ENCODE peak calls at places on chromosomes 3 and 15, in five cellular contexts. One of them, this sample, is unnamed. For H3K9me3 and H3K4me1, the result is how much of the 10 kb centered on the place peaks cover.

GRCh38 chr15:66765478-66766281 is 63.6 kb downstream of the SMAD6 start:
- DNase-seq in fibroblast of lung: peak
- DNase-seq in Peyer's patch: peak
- DNase-seq in aorta: peak
- DNase-seq in osteoblast: peak
- DNase-seq in this sample: peak

GRCh38 chr3:168467085-168467714 is 371.5 kb upstream of the GOLIM4 start:
- DNase-seq in fibroblast of lung: peak
- DNase-seq in Peyer's patch: no peak
- DNase-seq in aorta: no peak
- DNase-seq in osteoblast: no peak
- DNase-seq in this sample: peak

GRCh38 chr3:197371521-197372075 is 73.2 kb upstream of the DLG1 start:
- DNase-seq in fibroblast of lung: peak
- DNase-seq in Peyer's patch: peak
- DNase-seq in aorta: no peak
- DNase-seq in osteoblast: no peak
- DNase-seq in this sample: no peak

GRCh38 chr3:8886556-8886955 is 76.7 kb downstream of the RAD18 start:
- DNase-seq in fibroblast of lung: peak
- DNase-seq in Peyer's patch: no peak
- DNase-seq in aorta: no peak
- DNase-seq in osteoblast: no peak
- DNase-seq in this sample: no peak

GRCh38 chr3:108153451-108153981 is 62.7 kb upstream of the CD47 start:
- DNase-seq in fibroblast of lung: peak
- DNase-seq in Peyer's patch: peak
- DNase-seq in aorta: no peak
- DNase-seq in osteoblast: peak
- DNase-seq in this sample: peak

GRCh38 chr3:60809857-60810256 is 441.4 kb downstream of the FHIT start:
- DNase-seq in fibroblast of lung: peak
- DNase-seq in Peyer's patch: no peak
- DNase-seq in aorta: no peak
- DNase-seq in osteoblast: no peak
- DNase-seq in this sample: peak

GRCh38 chr15:73930371-73930770 is 4.1 kb downstream of the LOXL1 start:
- DNase-seq in fibroblast of lung: peak
- DNase-seq in Peyer's patch: no peak
- DNase-seq in aorta: peak
- DNase-seq in osteoblast: peak
- DNase-seq in this sample: no peak

GRCh38 chr3:111668912-111669488 is 73.9 kb upstream of the ZBED2 start:
- DNase-seq in fibroblast of lung: peak
- DNase-seq in Peyer's patch: no peak
- DNase-seq in aorta: no peak
- DNase-seq in osteoblast: no peak
- DNase-seq in this sample: peak

GRCh38 chr3:12235691-12236090 is 53.2 kb upstream of the PPARG start:
- DNase-seq in fibroblast of lung: peak
- DNase-seq in Peyer's patch: no peak
- DNase-seq in aorta: no peak
- DNase-seq in osteoblast: no peak
- DNase-seq in this sample: peak

GRCh38 chr15:66854012-66854965 is 152.3 kb downstream of the SMAD6 start:
- DNase-seq in fibroblast of lung: no peak
- DNase-seq in Peyer's patch: peak
- DNase-seq in aorta: no peak
- DNase-seq in osteoblast: no peak
- DNase-seq in this sample: no peak

GRCh38 chr3:47617061-47618010 is 38.7 kb upstream of the CSPG5 start:
- DNase-seq in fibroblast of lung: peak
- DNase-seq in Peyer's patch: no peak
- DNase-seq in aorta: no peak
- DNase-seq in osteoblast: no peak
- DNase-seq in this sample: no peak

GRCh38 chr3:71247221-71247947 is 336.1 kb downstream of the FOXP1 start:
- DNase-seq in fibroblast of lung: peak
- DNase-seq in Peyer's patch: no peak
- DNase-seq in aorta: no peak
- DNase-seq in osteoblast: peak
- DNase-seq in this sample: peak

GRCh38 chr3:104952587-104952986 is 414.1 kb upstream of the ALCAM start:
- DNase-seq in fibroblast of lung: peak
- DNase-seq in Peyer's patch: no peak
- DNase-seq in aorta: no peak
- DNase-seq in osteoblast: peak
- DNase-seq in this sample: no peak

GRCh38 chr3:46447535-46447934 is 17.2 kb downstream of the LTF start:
- DNase-seq in fibroblast of lung: no peak
- DNase-seq in Peyer's patch: no peak
- DNase-seq in aorta: no peak
- DNase-seq in osteoblast: no peak
- DNase-seq in this sample: no peak

GRCh38 chr3:42683875-42684593 is 1.3 kb upstream of the KLHL40 start:
- DNase-seq in fibroblast of lung: peak
- DNase-seq in Peyer's patch: peak
- DNase-seq in aorta: peak
- DNase-seq in osteoblast: peak
- DNase-seq in this sample: peak

GRCh38 chr3:143637133-143637532 is 211.1 kb downstream of the SLC9A9 start:
- DNase-seq in fibroblast of lung: no peak
- DNase-seq in Peyer's patch: no peak
- DNase-seq in aorta: no peak
- DNase-seq in osteoblast: no peak
- DNase-seq in this sample: no peak

GRCh38 chr3:143239026-143239425 is 119.5 kb downstream of the CHST2 start:
- DNase-seq in fibroblast of lung: peak
- DNase-seq in Peyer's patch: no peak
- DNase-seq in aorta: no peak
- DNase-seq in osteoblast: no peak
- DNase-seq in this sample: no peak

GRCh38 chr15:92159481-92159880 is 234.2 kb upstream of the ST8SIA2 start:
- DNase-seq in fibroblast of lung: no peak
- DNase-seq in Peyer's patch: no peak
- DNase-seq in aorta: no peak
- DNase-seq in osteoblast: no peak
- DNase-seq in this sample: no peak

GRCh38 chr15:74631935-74632560 is 16.4 kb downstream of the CLK3 start:
- DNase-seq in fibroblast of lung: peak
- DNase-seq in Peyer's patch: peak
- DNase-seq in aorta: peak
- DNase-seq in osteoblast: peak
- DNase-seq in this sample: peak

GRCh38 chr3:23612296-23612891 is 193.4 kb upstream of the UBE2E1 start:
- DNase-seq in fibroblast of lung: peak
- DNase-seq in Peyer's patch: no peak
- DNase-seq in aorta: no peak
- DNase-seq in osteoblast: no peak
- DNase-seq in this sample: peak

GRCh38 chr15:57747206-57747605 is 40.7 kb downstream of the POLR2M start:
- DNase-seq in fibroblast of lung: no peak
- DNase-seq in Peyer's patch: no peak
- DNase-seq in aorta: no peak
- DNase-seq in osteoblast: no peak
- DNase-seq in this sample: peak

GRCh38 chr3:187811580-187812250 is 66.4 kb upstream of the BCL6 start:
- DNase-seq in fibroblast of lung: peak
- DNase-seq in Peyer's patch: no peak
- DNase-seq in aorta: no peak
- DNase-seq in osteoblast: no peak
- DNase-seq in this sample: no peak

GRCh38 chr15:87155771-87156170 is 1076.1 kb downstream of the AGBL1 start:
- DNase-seq in fibroblast of lung: peak
- DNase-seq in Peyer's patch: no peak
- DNase-seq in aorta: no peak
- DNase-seq in osteoblast: no peak
- DNase-seq in this sample: no peak

GRCh38 chr3:16179771-16180736 is 5.6 kb downstream of the GALNT15 start:
- DNase-seq in fibroblast of lung: peak
- DNase-seq in Peyer's patch: no peak
- DNase-seq in aorta: no peak
- DNase-seq in osteoblast: peak
- DNase-seq in this sample: no peak

GRCh38 chr15:53693729-53694533 is 65.5 kb downstream of the WDR72 start:
- DNase-seq in fibroblast of lung: peak
- DNase-seq in Peyer's patch: no peak
- DNase-seq in aorta: no peak
- DNase-seq in osteoblast: no peak
- DNase-seq in this sample: no peak

GRCh38 chr15:57654136-57654845 is 52.2 kb upstream of the POLR2M start:
- DNase-seq in fibroblast of lung: no peak
- DNase-seq in Peyer's patch: no peak
- DNase-seq in aorta: no peak
- DNase-seq in osteoblast: no peak
- DNase-seq in this sample: peak

GRCh38 chr3:55615039-55615693 is 128.1 kb upstream of the WNT5A start:
- DNase-seq in fibroblast of lung: no peak
- DNase-seq in Peyer's patch: no peak
- DNase-seq in aorta: no peak
- DNase-seq in osteoblast: no peak
- DNase-seq in this sample: no peak

GRCh38 chr3:61464785-61465184 is 96.6 kb upstream of the PTPRG start:
- DNase-seq in fibroblast of lung: no peak
- DNase-seq in Peyer's patch: no peak
- DNase-seq in aorta: no peak
- DNase-seq in osteoblast: no peak
- DNase-seq in this sample: no peak

GRCh38 chr15:66673410-66674322 is 28.4 kb upstream of the SMAD6 start:
- DNase-seq in fibroblast of lung: peak
- DNase-seq in Peyer's patch: peak
- DNase-seq in aorta: no peak
- DNase-seq in osteoblast: no peak
- DNase-seq in this sample: peak

GRCh38 chr15:59349715-59350420 is 22.8 kb downstream of the MYO1E start:
- DNase-seq in fibroblast of lung: peak
- DNase-seq in Peyer's patch: peak
- DNase-seq in aorta: no peak
- DNase-seq in osteoblast: peak
- DNase-seq in this sample: peak

GRCh38 chr3:67384790-67385397 is 269.5 kb downstream of the SUCLG2 start:
- DNase-seq in fibroblast of lung: peak
- DNase-seq in Peyer's patch: peak
- DNase-seq in aorta: no peak
- DNase-seq in osteoblast: peak
- DNase-seq in this sample: peak

GRCh38 chr3:148400754-148401153 is 296.9 kb upstream of the AGTR1 start:
- DNase-seq in fibroblast of lung: no peak
- DNase-seq in Peyer's patch: no peak
- DNase-seq in aorta: no peak
- DNase-seq in osteoblast: no peak
- DNase-seq in this sample: no peak

GRCh38 chr15:26378304-26378703 is 394.6 kb downstream of the GABRB3 start:
- DNase-seq in fibroblast of lung: no peak
- DNase-seq in Peyer's patch: no peak
- DNase-seq in aorta: no peak
- DNase-seq in osteoblast: no peak
- DNase-seq in this sample: no peak
- H3K9me3 ChIP-seq in fibroblast of lung: under half
- H3K9me3 ChIP-seq in Peyer's patch: under half
- H3K9me3 ChIP-seq in aorta: under half
- H3K9me3 ChIP-seq in osteoblast: under half
- H3K9me3 ChIP-seq in this sample: under half

GRCh38 chr3:119294889-119295769 is 946 bp downstream of the ARHGAP31 start:
- DNase-seq in fibroblast of lung: peak
- DNase-seq in Peyer's patch: peak
- DNase-seq in aorta: no peak
- DNase-seq in osteoblast: peak
- DNase-seq in this sample: peak

GRCh38 chr3:119297169-119297568 is 3.0 kb downstream of the ARHGAP31 start:
- DNase-seq in fibroblast of lung: peak
- DNase-seq in Peyer's patch: no peak
- DNase-seq in aorta: peak
- DNase-seq in osteoblast: peak
- DNase-seq in this sample: no peak

GRCh38 chr3:119295816-119296484 is 1.8 kb downstream of the ARHGAP31 start:
- DNase-seq in fibroblast of lung: peak
- DNase-seq in Peyer's patch: no peak
- DNase-seq in aorta: no peak
- DNase-seq in osteoblast: peak
- DNase-seq in this sample: no peak

GRCh38 chr3:119298565-119298941 is 4.4 kb downstream of the ARHGAP31 start:
- DNase-seq in fibroblast of lung: no peak
- DNase-seq in Peyer's patch: no peak
- DNase-seq in aorta: no peak
- DNase-seq in osteoblast: no peak
- DNase-seq in this sample: no peak

GRCh38 chr3:119296723-119297122 is 2.5 kb downstream of the ARHGAP31 start:
- DNase-seq in fibroblast of lung: no peak
- DNase-seq in Peyer's patch: no peak
- DNase-seq in aorta: no peak
- DNase-seq in osteoblast: peak
- DNase-seq in this sample: no peak
- H3K4me1 ChIP-seq in fibroblast of lung: under half
- H3K4me1 ChIP-seq in Peyer's patch: under half
- H3K4me1 ChIP-seq in aorta: under half
- H3K4me1 ChIP-seq in osteoblast: under half
- H3K4me1 ChIP-seq in this sample: under half

DNA sequence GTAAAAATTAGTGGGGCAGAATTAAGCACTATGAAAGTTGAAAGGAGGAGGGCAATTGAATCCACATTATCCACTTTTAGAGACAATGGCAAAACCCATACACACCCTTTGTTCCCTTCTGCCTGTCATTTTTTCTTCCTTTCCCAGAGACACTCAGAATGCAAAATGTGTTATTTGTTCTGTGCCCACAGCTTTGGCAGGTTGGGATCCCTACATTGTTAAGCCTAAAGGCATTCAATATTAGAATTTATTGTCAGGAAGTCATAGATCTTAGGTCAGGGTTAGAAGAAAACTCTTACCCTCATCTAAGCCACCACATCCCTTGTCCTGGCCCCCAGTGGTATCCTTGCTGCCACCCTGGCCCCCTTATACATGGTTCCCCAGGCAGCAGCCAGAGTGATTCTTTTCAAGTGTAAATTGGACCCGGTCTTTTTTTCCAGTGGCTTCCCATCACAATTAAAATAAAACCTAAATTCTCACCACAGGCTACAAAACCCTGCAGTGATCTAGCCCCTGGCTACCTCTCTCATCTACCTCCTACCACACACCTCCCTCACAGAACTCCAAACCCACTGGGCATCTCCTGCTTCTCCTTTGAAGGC is 470.1 kb upstream of the ATP11B start:
- DNase-seq in fibroblast of lung: no peak
- DNase-seq in Peyer's patch: no peak
- DNase-seq in aorta: no peak
- DNase-seq in osteoblast: no peak
- DNase-seq in this sample: no peak
- H3K9me3 ChIP-seq in fibroblast of lung: under half
- H3K9me3 ChIP-seq in Peyer's patch: under half
- H3K9me3 ChIP-seq in aorta: under half
- H3K9me3 ChIP-seq in osteoblast: under half
- H3K9me3 ChIP-seq in this sample: under half

DNA sequence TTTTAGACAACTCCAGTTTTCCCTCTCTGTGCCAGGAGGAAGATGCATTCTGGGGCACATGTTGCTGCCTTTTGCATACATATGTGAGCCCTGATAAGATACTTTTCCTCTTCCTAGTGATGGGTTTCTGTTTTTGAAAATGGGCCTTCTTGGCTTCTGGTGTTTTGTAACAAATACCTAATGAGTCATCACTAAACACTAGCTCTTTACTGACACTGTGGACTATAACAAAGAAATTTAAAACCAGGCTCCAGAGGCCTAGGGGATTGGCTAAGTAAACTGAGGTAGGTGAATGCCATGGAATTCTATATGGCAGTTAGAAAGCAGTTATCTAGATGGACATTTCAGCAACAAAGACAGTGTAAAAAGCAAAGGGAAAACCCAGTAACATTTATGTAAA is 93.4 kb upstream of the NR2E3 start:
- DNase-seq in fibroblast of lung: peak
- DNase-seq in Peyer's patch: no peak
- DNase-seq in aorta: no peak
- DNase-seq in osteoblast: no peak
- DNase-seq in this sample: no peak
- H3K4me1 ChIP-seq in fibroblast of lung: under half
- H3K4me1 ChIP-seq in Peyer's patch: under half
- H3K4me1 ChIP-seq in aorta: under half
- H3K4me1 ChIP-seq in osteoblast: under half
- H3K4me1 ChIP-seq in this sample: under half

This sample was measured in small intestine.